ENCODE peak calls at places on chromosome 16, in seven cellular contexts. U is CD8-positive, alpha-beta T cell; K is right atrium auricular region; Z is PC-3; A is Jurkat, Clone E6-1; I is NB4; D is fibroblast of mammary gland. T is an unnamed sample.
A peak's percentile ranks its signal among the peaks of the same experiment; 100 is the strongest.

GRCh38 chr16:50502616-50503000 is 45.6 kb upstream of the NKD1 start:
- DNase-seq in U (no peak), K (peak; percentile 50), Z (no peak), A (no peak), I (no peak), D (no peak), T (no peak)

GRCh38 chr16:4328580-4329353 is 12.9 kb downstream of the GLIS2 start:
- DNase-seq in U (no peak), K (no peak), Z (no peak), A (no peak), I (no peak), D (no peak), T (no peak)

GRCh38 chr16:81711609-81712329 is 67.3 kb upstream of the PLCG2 start:
- DNase-seq in U (no peak), K (peak; percentile 65), Z (peak; percentile 83), A (no peak), I (peak; percentile 89), D (peak; percentile 92), T (peak; percentile 67)

GRCh38 chr16:49441366-49441780 is 67.8 kb downstream of the C16orf78 start:
- DNase-seq in U (peak; percentile 41), K (no peak), Z (no peak), A (peak; percentile 94), I (peak; percentile 36), D (no peak), T (peak; percentile 89)

GRCh38 chr16:61929801-61930200 is 106.4 kb downstream of the CDH8 start:
- DNase-seq in U (no peak), K (no peak), Z (peak; percentile 79), A (no peak), I (no peak), D (no peak), T (no peak)

GRCh38 chr16:16867994-16868393 is 489.1 kb downstream of the NPIPA7 start:
- DNase-seq in U (no peak), K (no peak), Z (no peak), A (no peak), I (no peak), D (no peak), T (no peak)

GRCh38 chr16:8798535-8799157 is 1.0 kb downstream of the PMM2 start:
- DNase-seq in U (no peak), K (no peak), Z (peak; percentile 5), A (no peak), I (no peak), D (no peak), T (no peak)

GRCh38 chr16:11098601-11099377 is 154.4 kb downstream of the CLEC16A start:
- DNase-seq in U (no peak), K (no peak), Z (no peak), A (no peak), I (no peak), D (no peak), T (no peak)

GRCh38 chr16:77987772-77988171 is 34.6 kb upstream of the CLEC3A start:
- DNase-seq in U (no peak), K (no peak), Z (no peak), A (no peak), I (no peak), D (no peak), T (no peak)

GRCh38 chr16:80938035-80938927 is 68.4 kb downstream of the CMC2 start:
- DNase-seq in U (no peak), K (peak; percentile 88), Z (peak; percentile 53), A (no peak), I (no peak), D (peak; percentile 99), T (no peak)

GRCh38 chr16:66274335-66275110 is 92.0 kb upstream of the CDH5 start:
- DNase-seq in U (no peak), K (no peak), Z (peak; percentile 62), A (peak; percentile 42), I (peak; percentile 57), D (peak; percentile 44), T (no peak)

GRCh38 chr16:88282221-88283041 is 100.3 kb upstream of the ZNF469 start:
- DNase-seq in U (no peak), K (no peak), Z (no peak), A (no peak), I (peak; percentile 15), D (peak; percentile 37), T (no peak)

GRCh38 chr16:51881731-51882130 is 665.2 kb downstream of the TOX3 start:
- DNase-seq in U (no peak), K (no peak), Z (no peak), A (no peak), I (no peak), D (no peak), T (no peak)

GRCh38 chr16:23952128-23953041 is 116.6 kb downstream of the PRKCB start:
- DNase-seq in U (no peak), K (no peak), Z (no peak), A (no peak), I (peak; percentile 91), D (peak; percentile 1), T (no peak)

GRCh38 chr16:61530697-61531096 is 505.5 kb downstream of the CDH8 start:
- DNase-seq in U (no peak), K (no peak), Z (no peak), A (no peak), I (no peak), D (no peak), T (no peak)

GRCh38 chr16:68737730-68738590 is 868 bp downstream of the CDH1 start:
- DNase-seq in U (no peak), K (no peak), Z (peak; percentile 52), A (no peak), I (no peak), D (no peak), T (peak; percentile 72)

GRCh38 chr16:85912271-85912974 is 13.5 kb downstream of the IRF8 start:
- DNase-seq in U (no peak), K (no peak), Z (no peak), A (no peak), I (peak; percentile 42), D (peak; percentile 69), T (peak; percentile 51)

GRCh38 chr16:69311533-69312388 is 611 bp downstream of the VPS4A start:
- DNase-seq in U (no peak), K (no peak), Z (peak; percentile 26), A (no peak), I (peak; percentile 66), D (no peak), T (peak; percentile 94)

GRCh38 chr16:30472328-30472942 is at the start of gene ITGAL:
- DNase-seq in U (peak; percentile 67), K (peak; percentile 60), Z (no peak), A (peak; percentile 95), I (peak; percentile 93), D (no peak), T (peak; percentile 94)

GRCh38 chr16:76268824-76269223 is 8.4 kb upstream of the CNTNAP4 start:
- DNase-seq in U (no peak), K (no peak), Z (no peak), A (no peak), I (no peak), D (no peak), T (no peak)

GRCh38 chr16:80543162-80543561 is 2.4 kb downstream of the DYNLRB2 start:
- DNase-seq in U (no peak), K (no peak), Z (no peak), A (no peak), I (no peak), D (no peak), T (no peak)

GRCh38 chr16:85027349-85027967 is at the start of gene KIAA0513:
- DNase-seq in U (peak; percentile 91), K (peak; percentile 92), Z (peak; percentile 90), A (peak; percentile 84), I (peak; percentile 94), D (peak; percentile 87), T (peak; percentile 99)

DNA sequence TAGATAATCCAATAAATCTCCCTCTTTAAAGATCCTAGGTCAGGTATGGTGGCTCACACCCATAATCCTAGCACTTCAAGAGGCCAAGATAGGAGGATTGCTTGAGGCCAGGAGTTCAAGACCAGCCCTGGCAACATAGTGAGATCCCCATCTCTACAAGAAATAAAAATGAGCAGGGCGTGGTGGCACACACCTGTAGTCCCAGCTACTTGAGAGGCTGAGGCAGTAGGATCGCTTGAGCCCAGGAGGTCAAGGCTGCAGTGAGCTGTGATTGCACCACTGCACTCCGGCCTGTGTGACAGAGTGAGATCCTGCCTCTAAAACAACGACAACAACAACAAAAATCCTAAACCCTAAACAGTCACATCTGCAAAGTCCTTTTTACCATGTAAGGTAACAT is 2.0 kb upstream of the CCL22 start:
- DNase-seq in U (no peak), K (no peak), Z (no peak), A (no peak), I (no peak), D (no peak), T (no peak)
- H3K4me3 ChIP-seq in U (no peak overlapping the region), K (no peak overlapping the region), Z (no peak overlapping the region), A (no peak overlapping the region), I (no peak overlapping the region), D (no peak overlapping the region), T (no peak overlapping the region)

DNA sequence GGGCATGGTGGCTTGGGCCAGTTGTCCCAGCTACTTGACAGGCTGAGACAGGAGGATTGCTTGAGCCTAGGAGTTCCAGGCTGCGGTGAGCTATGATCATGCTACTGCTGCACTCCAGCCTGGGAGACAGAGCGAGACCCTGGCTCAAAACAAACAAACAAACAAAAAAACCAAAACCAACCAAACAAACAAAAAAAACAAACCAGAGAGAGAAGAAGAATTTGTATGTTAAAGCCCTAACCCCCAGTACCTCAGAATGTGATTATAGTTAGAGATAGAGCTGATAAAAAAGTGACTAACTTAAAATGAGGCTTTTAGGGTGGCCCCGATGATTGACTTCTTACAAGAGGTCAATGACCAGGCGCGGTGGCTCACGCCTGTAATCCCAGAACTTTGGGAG is 1.7 kb upstream of the MMP25 start:
- DNase-seq in U (no peak), K (no peak), Z (no peak), A (no peak), I (no peak), D (no peak), T (no peak)
- H3K4me3 ChIP-seq in U (no peak overlapping the region), K (no peak overlapping the region), Z (no peak overlapping the region), A (no peak overlapping the region), I (peak overlapping the region; percentile 32), D (no peak overlapping the region), T (peak overlapping the region; percentile 63)

DNA sequence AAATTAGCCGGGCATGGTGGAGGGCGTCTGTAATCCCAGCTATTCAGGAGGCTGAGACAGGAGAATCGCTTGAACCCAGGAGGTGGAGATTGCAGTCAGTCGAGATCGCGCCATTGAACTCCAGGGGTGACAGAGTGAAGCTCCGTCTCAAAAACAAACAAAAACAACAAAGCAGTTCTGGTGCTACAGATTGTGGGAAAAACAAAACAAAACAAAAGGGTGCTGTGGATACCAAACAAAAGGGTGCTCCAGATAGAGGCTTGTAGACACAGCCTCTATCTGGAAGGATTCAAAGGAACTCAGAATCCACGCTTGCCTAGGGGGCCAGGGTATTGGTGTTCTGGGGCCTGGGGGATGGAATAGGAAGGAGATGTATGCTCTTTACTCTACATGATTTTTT is 2.5 kb downstream of the MYLK3 start:
- DNase-seq in U (no peak), K (no peak), Z (no peak), A (no peak), I (no peak), D (no peak), T (no peak)
- H3K4me3 ChIP-seq in U (no peak overlapping the region), K (peak overlapping the region; percentile 50), Z (no peak overlapping the region), A (no peak overlapping the region), I (no peak overlapping the region), D (no peak overlapping the region), T (no peak overlapping the region)

DNA sequence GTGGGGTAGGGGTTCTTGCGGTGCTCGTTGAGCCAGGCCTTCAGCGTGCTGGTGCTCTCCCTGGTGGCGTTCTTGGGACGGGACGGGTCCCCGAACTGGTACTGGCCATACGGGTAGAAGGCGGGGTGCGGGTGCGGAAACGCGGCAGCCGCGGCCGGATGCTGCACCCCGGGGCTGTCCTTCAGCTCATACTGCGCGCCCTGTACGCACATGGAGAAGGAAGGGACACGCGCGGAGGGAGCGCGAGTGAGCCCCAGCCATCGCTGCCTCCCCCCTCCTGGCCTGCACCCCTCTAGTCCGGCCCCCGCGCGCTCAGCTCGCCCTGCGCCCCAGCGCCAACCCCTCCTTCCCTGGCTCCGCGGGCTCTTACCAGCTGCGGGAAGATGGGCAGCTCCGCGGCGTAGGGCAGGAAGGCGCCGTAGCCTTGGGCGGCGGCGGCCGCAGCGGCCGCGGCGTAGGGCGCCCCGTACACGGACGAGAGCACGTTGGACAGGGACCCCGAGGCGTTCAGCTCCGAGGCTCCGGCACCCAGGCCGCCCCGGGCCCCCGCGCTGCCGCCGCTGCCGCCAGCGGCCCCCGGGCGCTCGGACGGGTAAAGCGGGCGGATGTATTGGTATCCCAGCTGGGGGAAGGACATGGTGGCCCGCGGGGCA is 1.0 kb downstream of the IRX3 start:
- DNase-seq in U (no peak), K (no peak), Z (no peak), A (no peak), I (peak; percentile 87), D (peak; percentile 39), T (no peak)
- H3K4me3 ChIP-seq in U (no peak overlapping the region), K (peak overlapping the region; percentile 61), Z (no peak overlapping the region), A (peak overlapping the region; percentile 94), I (peak overlapping the region; percentile 90), D (peak overlapping the region; percentile 69), T (no peak overlapping the region)